ENCODE peak calls at places on chromosomes 4 and X, in six cellular contexts. One of them, this sample, is unnamed.

GRCh38 chr4:8088966-8089491 is 69.6 kb downstream of the ABLIM2 start:
- DNase-seq in psoas muscle: peak
- DNase-seq in kidney epithelial cell: no peak
- DNase-seq in neural progenitor cell: no peak
- DNase-seq in heart right ventricle: no peak
- DNase-seq in prostate gland: no peak
- DNase-seq in this sample: no peak

GRCh38 chrX:74422576-74423288 is 1.4 kb downstream of the SLC16A2 start:
- DNase-seq in kidney epithelial cell: no peak
- DNase-seq in heart right ventricle: peak
- DNase-seq in prostate gland: peak
- DNase-seq in neural progenitor cell: peak
- DNase-seq in psoas muscle: peak
- DNase-seq in this sample: peak

GRCh38 chrX:146006637-146007036 is 189.0 kb downstream of the SLITRK2 start:
- DNase-seq in prostate gland: no peak
- DNase-seq in kidney epithelial cell: no peak
- DNase-seq in neural progenitor cell: no peak
- DNase-seq in psoas muscle: no peak
- DNase-seq in heart right ventricle: no peak
- DNase-seq in this sample: no peak

GRCh38 chr4:40458109-40458508 is 123.0 kb downstream of the CHRNA9 start:
- DNase-seq in heart right ventricle: no peak
- DNase-seq in psoas muscle: no peak
- DNase-seq in prostate gland: no peak
- DNase-seq in kidney epithelial cell: no peak
- DNase-seq in neural progenitor cell: no peak
- DNase-seq in this sample: no peak

GRCh38 chr4:83109480-83110221 is 4.9 kb downstream of the PLAC8 start:
- DNase-seq in neural progenitor cell: peak
- DNase-seq in kidney epithelial cell: no peak
- DNase-seq in heart right ventricle: no peak
- DNase-seq in prostate gland: peak
- DNase-seq in psoas muscle: peak
- DNase-seq in this sample: peak

GRCh38 chrX:135087867-135088266 is 32.5 kb downstream of the ETDB start:
- DNase-seq in kidney epithelial cell: no peak
- DNase-seq in heart right ventricle: no peak
- DNase-seq in neural progenitor cell: no peak
- DNase-seq in psoas muscle: no peak
- DNase-seq in prostate gland: no peak
- DNase-seq in this sample: no peak

GRCh38 chr4:29309050-29309449 is 1411.1 kb upstream of the PCDH7 start:
- DNase-seq in kidney epithelial cell: no peak
- DNase-seq in prostate gland: no peak
- DNase-seq in psoas muscle: no peak
- DNase-seq in heart right ventricle: no peak
- DNase-seq in neural progenitor cell: no peak
- DNase-seq in this sample: no peak

GRCh38 chrX:55011294-55011693 is 11.1 kb downstream of the APEX2 start:
- DNase-seq in psoas muscle: no peak
- DNase-seq in prostate gland: no peak
- DNase-seq in heart right ventricle: no peak
- DNase-seq in neural progenitor cell: no peak
- DNase-seq in kidney epithelial cell: no peak
- DNase-seq in this sample: no peak

GRCh38 chr4:38044060-38044459 is 83.9 kb downstream of the PTTG2 start:
- DNase-seq in psoas muscle: no peak
- DNase-seq in heart right ventricle: no peak
- DNase-seq in kidney epithelial cell: no peak
- DNase-seq in neural progenitor cell: no peak
- DNase-seq in prostate gland: no peak
- DNase-seq in this sample: no peak

GRCh38 chr4:145760961-145761929 is 81.3 kb downstream of the C4orf51 start:
- DNase-seq in heart right ventricle: peak
- DNase-seq in neural progenitor cell: no peak
- DNase-seq in prostate gland: no peak
- DNase-seq in psoas muscle: no peak
- DNase-seq in kidney epithelial cell: no peak
- DNase-seq in this sample: no peak

GRCh38 chr4:77203380-77204197 is 46.6 kb downstream of the CCNG2 start:
- DNase-seq in prostate gland: peak
- DNase-seq in psoas muscle: peak
- DNase-seq in neural progenitor cell: peak
- DNase-seq in kidney epithelial cell: peak
- DNase-seq in heart right ventricle: peak
- DNase-seq in this sample: peak

GRCh38 chr4:168451744-168452394 is 28.4 kb downstream of the DDX60L start:
- DNase-seq in psoas muscle: no peak
- DNase-seq in neural progenitor cell: no peak
- DNase-seq in heart right ventricle: no peak
- DNase-seq in prostate gland: no peak
- DNase-seq in kidney epithelial cell: peak
- DNase-seq in this sample: peak

GRCh38 chr4:95304898-95305297 is 243.9 kb downstream of the UNC5C start:
- DNase-seq in neural progenitor cell: peak
- DNase-seq in prostate gland: no peak
- DNase-seq in psoas muscle: no peak
- DNase-seq in heart right ventricle: no peak
- DNase-seq in kidney epithelial cell: peak
- DNase-seq in this sample: peak

GRCh38 chrX:155592331-155592730 is 20.4 kb downstream of the TMLHE start:
- DNase-seq in prostate gland: no peak
- DNase-seq in kidney epithelial cell: no peak
- DNase-seq in neural progenitor cell: no peak
- DNase-seq in psoas muscle: no peak
- DNase-seq in heart right ventricle: no peak
- DNase-seq in this sample: peak

GRCh38 chr4:56828784-56829535 is 7.5 kb upstream of the SPINK2 start:
- DNase-seq in heart right ventricle: no peak
- DNase-seq in neural progenitor cell: no peak
- DNase-seq in kidney epithelial cell: no peak
- DNase-seq in psoas muscle: no peak
- DNase-seq in prostate gland: no peak
- DNase-seq in this sample: peak

GRCh38 chr4:101682946-101683345 is 107.6 kb upstream of the BANK1 start:
- DNase-seq in neural progenitor cell: no peak
- DNase-seq in kidney epithelial cell: no peak
- DNase-seq in psoas muscle: no peak
- DNase-seq in heart right ventricle: no peak
- DNase-seq in prostate gland: no peak
- DNase-seq in this sample: no peak

GRCh38 chr4:13137400-13137799 is 346.7 kb downstream of the RAB28 start:
- DNase-seq in psoas muscle: no peak
- DNase-seq in neural progenitor cell: no peak
- DNase-seq in kidney epithelial cell: no peak
- DNase-seq in heart right ventricle: no peak
- DNase-seq in prostate gland: no peak
- DNase-seq in this sample: no peak
- TF ChIP-seq CTCF in psoas muscle: no peak
- TF ChIP-seq CTCF in neural progenitor cell: no peak
- TF ChIP-seq CTCF in kidney epithelial cell: no peak
- TF ChIP-seq CTCF in heart right ventricle: no peak
- TF ChIP-seq CTCF in prostate gland: no peak
- TF ChIP-seq CTCF in this sample: no peak

DNA sequence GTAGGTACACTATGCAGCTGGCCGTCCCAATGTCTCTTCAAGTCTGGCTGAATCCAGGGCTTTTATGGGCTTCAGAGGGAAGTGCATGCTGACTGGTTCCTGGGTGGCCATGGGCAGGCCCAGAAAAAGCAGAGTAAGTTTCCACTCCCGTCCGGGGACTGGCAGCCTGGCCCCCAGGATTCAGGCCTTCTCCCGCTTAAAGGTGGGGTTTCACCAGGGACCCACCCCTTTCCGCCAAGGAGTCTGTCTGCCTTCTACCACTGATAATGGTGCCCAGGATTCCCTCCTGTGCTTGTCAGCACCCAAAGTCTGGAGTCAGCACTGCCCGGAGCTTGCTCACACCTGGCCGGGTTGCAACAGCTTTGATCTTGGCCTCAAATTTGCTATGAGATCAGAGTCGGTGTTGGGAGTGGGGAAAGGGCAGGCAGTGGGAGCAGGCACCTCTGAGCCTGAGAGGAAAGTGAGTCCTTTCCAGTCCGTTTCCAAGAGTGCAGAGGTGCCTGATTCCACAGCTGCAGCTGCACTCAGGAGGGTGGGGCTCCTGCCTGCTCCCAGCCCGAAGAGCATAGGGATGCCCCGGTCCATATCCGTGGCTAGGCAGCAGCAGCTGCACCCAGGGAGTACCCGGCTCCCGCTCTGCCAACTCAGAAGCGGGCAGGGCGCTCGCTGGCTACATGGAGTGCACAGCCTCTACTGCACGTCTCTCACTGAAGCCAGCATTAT is 1344.3 kb upstream of the ADGRL3 start:
- DNase-seq in prostate gland: no peak
- DNase-seq in heart right ventricle: no peak
- DNase-seq in psoas muscle: no peak
- DNase-seq in neural progenitor cell: no peak
- DNase-seq in kidney epithelial cell: no peak
- DNase-seq in this sample: no peak
- H3K4me3 ChIP-seq in prostate gland: no peak
- H3K4me3 ChIP-seq in heart right ventricle: no peak
- H3K4me3 ChIP-seq in psoas muscle: no peak
- H3K4me3 ChIP-seq in neural progenitor cell: no peak
- H3K4me3 ChIP-seq in kidney epithelial cell: no peak
- H3K4me3 ChIP-seq in this sample: no peak

DNA sequence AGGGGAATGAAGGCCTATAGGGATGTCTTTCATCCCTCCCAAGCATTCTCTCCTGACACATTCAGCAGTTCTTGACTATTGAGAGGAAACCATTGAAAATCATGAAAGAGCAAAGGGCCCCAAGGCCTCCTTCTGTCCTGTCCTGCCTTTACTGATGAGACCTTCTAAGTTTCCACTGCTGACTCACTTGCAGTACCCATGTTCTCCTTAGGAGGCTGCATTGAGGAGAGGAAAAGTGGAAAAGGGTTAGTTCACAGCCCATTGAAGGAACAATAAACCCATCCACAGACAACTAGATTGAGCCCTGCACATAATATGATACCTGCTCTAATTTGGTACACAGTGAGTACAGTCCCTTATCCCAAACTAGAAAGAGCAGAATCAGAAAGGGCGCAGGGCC is 115.1 kb upstream of the PNPLA4 start:
- DNase-seq in psoas muscle: no peak
- DNase-seq in kidney epithelial cell: no peak
- DNase-seq in prostate gland: no peak
- DNase-seq in heart right ventricle: no peak
- DNase-seq in neural progenitor cell: peak
- DNase-seq in this sample: no peak
- TF ChIP-seq CTCF in psoas muscle: no peak
- TF ChIP-seq CTCF in kidney epithelial cell: peak
- TF ChIP-seq CTCF in prostate gland: no peak
- TF ChIP-seq CTCF in heart right ventricle: peak
- TF ChIP-seq CTCF in neural progenitor cell: peak
- TF ChIP-seq CTCF in this sample: peak

DNA sequence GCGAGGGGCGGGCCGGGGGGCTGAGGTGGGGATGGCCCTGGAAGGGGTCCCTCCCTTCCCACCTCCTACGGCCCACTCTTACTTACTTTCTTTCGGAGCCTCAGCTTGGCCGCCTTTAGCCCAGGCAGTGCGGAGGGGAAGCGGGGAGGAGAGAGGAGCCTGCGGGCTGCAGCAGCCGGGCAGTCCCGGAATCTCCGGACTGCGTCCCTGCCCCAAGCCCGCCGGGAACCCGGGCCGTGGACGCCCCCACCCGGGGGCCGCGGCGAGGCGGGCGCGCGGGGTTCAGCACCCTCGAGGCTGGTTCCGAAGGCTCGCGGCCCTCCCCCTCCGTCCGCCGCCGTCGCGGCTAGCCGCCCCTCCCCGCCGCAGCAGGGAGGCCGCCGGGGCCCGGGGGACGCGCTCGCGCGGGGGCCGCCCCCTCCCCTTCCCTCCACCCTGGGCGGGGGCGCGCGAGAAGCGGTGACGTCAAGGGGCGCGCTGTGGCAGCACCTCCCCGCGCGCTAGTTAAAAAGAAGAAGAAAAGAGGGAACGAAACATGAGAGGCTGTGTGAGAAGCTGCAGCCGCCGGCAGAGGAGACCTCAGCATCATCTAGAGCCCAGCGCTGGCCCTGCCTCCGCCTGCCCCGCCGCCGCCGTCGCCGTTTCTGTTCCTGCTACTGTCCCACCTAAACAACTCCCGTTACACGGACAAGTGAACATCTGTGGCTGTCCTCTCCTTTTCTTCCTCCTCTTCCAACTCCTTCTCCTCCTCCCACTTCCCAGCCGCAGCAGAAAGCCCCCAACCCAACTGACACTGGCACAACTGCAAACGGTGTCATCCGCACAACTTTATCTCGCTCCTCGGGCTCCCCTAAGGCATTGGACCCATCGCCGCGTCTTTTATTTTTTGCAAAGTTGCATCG is at the start of gene HHIP:
- DNase-seq in neural progenitor cell: peak
- DNase-seq in kidney epithelial cell: no peak
- DNase-seq in psoas muscle: peak
- DNase-seq in heart right ventricle: no peak
- DNase-seq in prostate gland: no peak
- DNase-seq in this sample: peak
- H3K4me3 ChIP-seq in neural progenitor cell: peak
- H3K4me3 ChIP-seq in kidney epithelial cell: peak
- H3K4me3 ChIP-seq in psoas muscle: peak
- H3K4me3 ChIP-seq in heart right ventricle: peak
- H3K4me3 ChIP-seq in prostate gland: peak
- H3K4me3 ChIP-seq in this sample: peak

This sample was measured in fibroblast of villous mesenchyme.